ENCODE peak calls at places on chromosomes 12 and 14, in five cellular contexts. S is body of pancreas, A is epithelial cell of proximal tubule, L is GM06990, I is GM12865. M is an unnamed sample.

GRCh38 chr12:3772380-3772779 is 19.5 kb upstream of the CRACR2A start:
- DNase-seq in I (no peak), L (no peak), S (no peak), A (no peak), M (no peak)

GRCh38 chr12:114982760-114983159 is 298.8 kb upstream of the TBX3 start:
- DNase-seq in A (no peak), I (no peak), S (no peak), L (no peak), M (no peak)

GRCh38 chr14:92513204-92513965 is at the start of gene RIN3:
- DNase-seq in L (peak), A (no peak), I (peak), S (no peak), M (peak)

GRCh38 chr12:109604132-109604585 is 30.6 kb downstream of the MVK start:
- DNase-seq in S (no peak), I (no peak), A (no peak), L (no peak), M (no peak)

GRCh38 chr12:120254809-120255208 is 10.7 kb downstream of the PXN start:
- DNase-seq in L (no peak), A (no peak), S (no peak), I (no peak), M (no peak)

GRCh38 chr14:70642313-70643235 is 858 bp downstream of the TTC9 start:
- DNase-seq in A (no peak), L (peak), S (peak), I (peak), M (peak)

GRCh38 chr12:128790653-128791373 is 32.9 kb downstream of the SLC15A4 start:
- DNase-seq in S (no peak), L (no peak), A (no peak), I (no peak), M (no peak)

GRCh38 chr14:64807588-64807987 is 72.1 kb downstream of the SPTB start:
- DNase-seq in A (no peak), S (no peak), I (no peak), L (no peak), M (no peak)

GRCh38 chr14:81625343-81625742 is 91.7 kb upstream of the SEL1L start:
- DNase-seq in I (peak), A (no peak), L (no peak), S (no peak), M (no peak)

GRCh38 chr14:37320106-37320505 is 122.4 kb downstream of the MIPOL1 start:
- DNase-seq in S (no peak), A (no peak), I (no peak), L (no peak), M (no peak)

GRCh38 chr14:64879635-64880381 is at the start of gene SPTB:
- DNase-seq in A (no peak), L (peak), I (peak), S (peak), M (peak)

GRCh38 chr14:92352158-92352985 is 29.4 kb downstream of the SLC24A4 start:
- DNase-seq in L (no peak), A (no peak), S (no peak), I (peak), M (no peak)

GRCh38 chr12:39364196-39364595 is 78.7 kb downstream of the KIF21A start:
- DNase-seq in I (no peak), S (no peak), L (no peak), A (no peak), M (no peak)

GRCh38 chr12:1533602-1534304 is 60.6 kb downstream of the FBXL14 start:
- DNase-seq in L (peak), A (no peak), S (no peak), I (peak), M (peak)
- H3K4me3 ChIP-seq in L (peak), A (peak), S (no peak), I (peak), M (no peak)

GRCh38 chr12:65567820-65568219 is 256.5 kb upstream of the HMGA2 start:
- DNase-seq in L (no peak), I (no peak), S (peak), A (no peak), M (no peak)
- H3K4me3 ChIP-seq in L (no peak), I (no peak), S (no peak), A (no peak), M (no peak)

GRCh38 chr14:56812364-56813103 is 2.3 kb upstream of the OTX2 start:
- DNase-seq in S (no peak), L (no peak), I (no peak), A (no peak), M (no peak)
- H3K4me3 ChIP-seq in S (no peak), L (no peak), I (no peak), A (no peak), M (no peak)

GRCh38 chr12:31874961-31875608 is 84.1 kb upstream of the RESF1 start:
- DNase-seq in S (peak), A (peak), I (peak), L (peak), M (peak)
- H3K4me3 ChIP-seq in S (no peak), A (no peak), I (peak), L (no peak), M (no peak)

DNA sequence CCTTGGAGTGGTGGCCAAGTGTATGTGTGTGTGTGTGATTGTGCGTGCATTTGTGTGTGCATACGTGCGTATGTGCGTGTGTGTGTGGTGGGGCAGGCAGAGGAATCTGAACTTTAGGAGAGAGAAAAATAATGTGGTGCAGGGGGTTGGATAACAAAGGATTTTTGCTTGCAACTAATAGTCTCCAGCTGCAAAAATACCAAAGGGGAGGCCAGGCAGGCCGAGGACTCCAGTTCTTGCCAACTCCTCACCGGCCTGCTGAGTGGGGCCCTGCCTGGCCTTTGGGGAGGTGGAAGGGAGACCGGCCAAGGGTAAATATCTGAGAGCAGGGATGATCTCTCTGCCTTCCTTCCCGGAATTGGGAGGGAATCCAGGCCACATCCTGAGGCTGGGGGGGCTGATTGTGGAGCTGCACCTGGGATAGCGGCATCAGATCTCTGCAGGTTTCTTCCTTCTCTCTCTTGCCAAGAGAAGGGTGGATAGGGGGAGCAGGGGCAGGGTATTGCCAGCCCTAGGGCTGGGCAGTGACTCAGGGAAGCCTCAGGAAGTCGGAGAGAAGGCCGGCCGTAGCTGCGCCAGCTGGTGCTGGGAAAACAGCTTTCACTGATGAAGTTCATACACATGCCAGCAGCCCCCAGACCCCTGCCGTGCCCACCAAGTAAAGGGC is 4.5 kb upstream of the LRP1-AS start:
- DNase-seq in L (no peak), A (no peak), S (no peak), I (no peak), M (no peak)
- H3K4me3 ChIP-seq in L (no peak), A (no peak), S (no peak), I (no peak), M (no peak)

GRCh38 chr14:26113930-26114329 is 483.9 kb downstream of the NOVA1 start:
- DNase-seq in I (no peak), S (no peak), A (no peak), L (no peak), M (no peak)
- H3K4me3 ChIP-seq in I (no peak), S (no peak), A (no peak), L (no peak), M (no peak)

GRCh38 chr14:21910260-21910659 is 236.6 kb upstream of the OR4E1 start:
- DNase-seq in S (no peak), I (no peak), A (no peak), L (no peak), M (no peak)
- H3K4me3 ChIP-seq in S (no peak), I (no peak), A (no peak), L (no peak), M (no peak)

DNA sequence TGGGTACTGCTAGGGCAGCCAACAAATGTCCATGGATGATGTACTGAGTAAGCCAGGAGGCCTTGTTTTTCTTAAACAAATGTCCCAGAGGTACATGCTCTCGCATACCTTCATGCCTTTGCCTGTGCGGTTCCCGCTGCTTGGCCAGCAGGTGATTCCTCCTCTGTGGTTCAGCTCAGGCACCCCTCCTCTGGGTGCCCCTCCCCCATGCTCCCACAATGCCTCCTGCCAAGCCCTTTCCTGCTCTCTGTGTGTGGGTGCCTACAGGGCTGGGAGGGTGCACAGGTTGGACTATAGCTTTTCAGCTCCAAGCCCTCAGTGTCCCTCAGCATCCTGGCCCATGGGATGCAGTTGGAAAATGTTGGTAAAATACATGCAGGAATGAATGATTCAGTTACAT is 23.5 kb downstream of the ASB2 start:
- DNase-seq in I (no peak), L (no peak), S (no peak), A (no peak), M (no peak)
- H3K4me3 ChIP-seq in I (no peak), L (no peak), S (no peak), A (no peak), M (no peak)